ENCODE peak calls at places on chromosomes 13 and 19, in seven cellular contexts. M, T, Z, B, V, O and Y are unnamed samples.

GRCh38 chr19:55312621-55313117 is 12.5 kb downstream of the TMEM150B start:
- DNase-seq in T (no peak), Z (no peak), B (no peak), M (no peak), O (no peak), V (no peak), Y (peak)

GRCh38 chr13:100399455-100399854 is 189.1 kb downstream of the GGACT start:
- DNase-seq in Z (no peak), T (no peak), B (no peak), V (no peak), O (no peak), M (no peak), Y (no peak)

GRCh38 chr19:33785795-33786194 is 10.9 kb upstream of the KCTD15 start:
- DNase-seq in B (no peak), O (no peak), T (no peak), M (no peak), V (no peak), Z (peak), Y (peak)

GRCh38 chr13:85549819-85550218 is 249.4 kb downstream of the SLITRK6 start:
- DNase-seq in M (no peak), B (no peak), Z (no peak), O (no peak), V (no peak), T (no peak), Y (no peak)

GRCh38 chr19:32773126-32773525 is 53.6 kb downstream of the TDRD12 start:
- DNase-seq in Z (no peak), M (no peak), T (no peak), V (no peak), O (no peak), B (no peak), Y (no peak)

GRCh38 chr13:113917523-113918371 is 53.9 kb upstream of the GAS6 start:
- DNase-seq in M (no peak), V (no peak), B (peak), T (peak), O (no peak), Z (no peak), Y (no peak)

GRCh38 chr19:3370214-3370720 is 3.9 kb downstream of the NFIC start:
- DNase-seq in Z (no peak), M (no peak), V (no peak), T (no peak), B (no peak), O (no peak), Y (peak)

GRCh38 chr13:37202264-37202663 is 96.8 kb upstream of the CSNK1A1L start:
- DNase-seq in V (no peak), T (no peak), M (no peak), B (no peak), Z (no peak), O (no peak), Y (peak)

GRCh38 chr19:8116437-8117293 is 32.7 kb downstream of the FBN3 start:
- DNase-seq in O (no peak), T (no peak), B (no peak), V (peak), Z (no peak), M (no peak), Y (peak)

GRCh38 chr19:16428372-16429036 is 43.3 kb downstream of the EPS15L1 start:
- DNase-seq in M (no peak), T (no peak), V (no peak), Z (no peak), O (no peak), B (no peak), Y (peak)

GRCh38 chr13:112444416-112445399 is 68.6 kb downstream of the SPACA7 start:
- DNase-seq in V (no peak), M (no peak), Z (no peak), O (no peak), T (peak), B (no peak), Y (peak)

GRCh38 chr13:114025432-114026127 is 51.7 kb upstream of the C13orf46 start:
- DNase-seq in Z (peak), B (no peak), M (no peak), O (peak), V (no peak), T (no peak), Y (no peak)

GRCh38 chr19:44212865-44213346 is 574 bp downstream of the ZNF227 start:
- DNase-seq in Z (peak), T (peak), O (no peak), B (no peak), V (peak), M (no peak), Y (peak)

GRCh38 chr13:40221460-40222201 is 444.8 kb downstream of the FOXO1 start:
- DNase-seq in M (no peak), B (no peak), O (no peak), V (peak), Z (peak), T (no peak), Y (no peak)

GRCh38 chr13:50403311-50403710 is 388.1 kb downstream of the KCNRG start:
- DNase-seq in Z (no peak), B (no peak), O (no peak), T (no peak), V (no peak), M (no peak), Y (no peak)

GRCh38 chr13:48068036-48068435 is 26.9 kb downstream of the MED4 start:
- DNase-seq in T (no peak), Z (no peak), B (no peak), V (no peak), O (no peak), M (no peak), Y (no peak)

GRCh38 chr19:30664358-30665058 is 292.3 kb downstream of the ZNF536 start:
- DNase-seq in M (no peak), V (no peak), B (no peak), T (no peak), Z (peak), O (peak), Y (no peak)

GRCh38 chr13:27372896-27373295 is 51.5 kb upstream of the GTF3A start:
- DNase-seq in Z (no peak), O (peak), B (peak), M (no peak), T (peak), V (no peak), Y (no peak)
- TF ChIP-seq CTCF in Z (no peak), O (no peak), B (peak), M (no peak), T (no peak), V (no peak), Y (no peak)

DNA sequence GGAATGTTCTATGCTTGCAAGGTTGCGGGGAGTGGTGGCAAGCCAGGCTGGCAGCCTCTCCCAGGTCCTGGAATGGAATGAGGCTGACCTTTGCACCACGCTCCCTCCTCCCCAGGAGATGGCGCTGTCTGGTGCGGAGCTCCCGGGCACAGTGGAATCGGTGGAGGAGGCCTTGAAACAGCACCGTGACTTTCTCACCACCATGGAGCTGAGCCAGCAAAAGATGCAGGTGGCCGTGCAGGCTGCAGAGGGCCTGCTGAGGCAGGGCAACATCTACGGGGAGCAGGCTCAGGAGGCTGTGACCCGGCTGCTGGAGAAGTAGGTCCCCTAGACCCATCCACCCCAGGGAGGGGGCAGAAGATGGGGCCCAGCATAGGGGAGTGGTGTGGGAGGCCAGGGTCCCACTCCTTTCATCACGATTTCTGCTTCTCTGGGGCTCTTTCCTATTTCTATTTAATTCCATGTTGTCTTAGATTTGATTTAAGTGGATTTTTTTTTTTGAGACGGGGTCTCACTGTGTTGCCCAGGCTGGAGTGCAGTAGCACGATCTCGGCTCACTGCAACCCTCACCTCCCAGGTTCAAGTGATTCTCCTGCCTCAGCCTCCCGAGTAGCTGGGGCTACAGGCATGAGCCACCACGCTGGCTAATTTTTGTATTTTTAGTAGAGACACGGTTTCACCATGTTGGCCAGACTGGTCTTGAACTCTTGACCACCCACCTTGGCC is 53.2 kb upstream of the SHKBP1 start:
- DNase-seq in O (peak), Z (peak), M (peak), B (peak), V (peak), T (peak), Y (peak)
- TF ChIP-seq CTCF in O (peak), Z (peak), M (peak), B (peak), V (peak), T (peak), Y (peak)

GRCh38 chr19:39407394-39407643 is 672 bp downstream of the ZFP36 start:
- DNase-seq in B (no peak), M (no peak), V (no peak), T (peak), Z (no peak), O (no peak), Y (no peak)

GRCh38 chr19:39407644-39408391 is 1.2 kb downstream of the ZFP36 start:
- DNase-seq in Z (peak), T (peak), M (no peak), B (no peak), V (peak), O (no peak), Y (peak)

GRCh38 chr19:39405930-39406655 is 554 bp upstream of the ZFP36 start:
- DNase-seq in O (no peak), B (no peak), Z (no peak), M (no peak), V (peak), T (peak), Y (no peak)

GRCh38 chr19:39405261-39405912 is 1.3 kb upstream of the ZFP36 start:
- DNase-seq in T (no peak), V (no peak), Z (no peak), O (no peak), B (no peak), M (no peak), Y (peak)

DNA sequence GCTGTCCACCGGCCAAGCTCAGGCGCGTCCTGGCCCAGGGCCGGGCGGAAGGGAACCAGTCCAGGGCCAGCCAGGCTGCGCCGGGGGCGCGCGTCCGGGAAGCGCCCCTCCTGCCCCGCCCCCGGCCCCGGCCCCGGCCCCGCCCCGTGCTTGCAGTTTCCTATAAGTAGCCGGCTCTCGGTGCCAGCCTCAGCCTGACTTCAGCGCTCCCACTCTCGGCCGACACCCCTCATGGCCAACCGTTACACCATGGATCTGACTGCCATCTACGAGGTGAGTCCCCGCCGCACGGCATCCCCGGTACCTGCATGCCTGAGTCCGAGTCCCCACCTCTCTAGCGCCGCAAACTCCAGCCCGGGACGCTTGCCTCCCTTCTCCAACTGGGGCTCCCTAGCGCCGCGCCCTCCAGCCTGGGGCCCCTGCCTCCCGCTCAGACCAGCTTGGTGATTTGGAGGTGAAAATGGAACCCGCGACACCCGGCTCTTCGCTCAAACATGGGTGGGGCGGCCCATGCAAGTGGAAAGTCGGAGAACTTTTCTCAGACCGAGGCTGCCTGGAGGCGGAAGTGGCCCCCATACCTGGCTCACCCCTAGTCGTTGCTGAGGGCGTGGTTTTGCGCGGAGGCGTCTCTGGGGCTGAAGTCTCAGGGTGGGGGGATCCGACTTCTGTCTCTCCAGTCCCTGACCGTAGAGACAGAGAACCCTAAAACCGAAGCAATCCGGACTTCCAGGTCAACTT is at the start of gene ZFP36:
- DNase-seq in T (peak), V (peak), B (peak), O (peak), M (peak), Z (peak), Y (peak)
- TF ChIP-seq CTCF in T (no peak), V (peak), B (peak), O (no peak), M (no peak), Z (no peak), Y (no peak)

DNA sequence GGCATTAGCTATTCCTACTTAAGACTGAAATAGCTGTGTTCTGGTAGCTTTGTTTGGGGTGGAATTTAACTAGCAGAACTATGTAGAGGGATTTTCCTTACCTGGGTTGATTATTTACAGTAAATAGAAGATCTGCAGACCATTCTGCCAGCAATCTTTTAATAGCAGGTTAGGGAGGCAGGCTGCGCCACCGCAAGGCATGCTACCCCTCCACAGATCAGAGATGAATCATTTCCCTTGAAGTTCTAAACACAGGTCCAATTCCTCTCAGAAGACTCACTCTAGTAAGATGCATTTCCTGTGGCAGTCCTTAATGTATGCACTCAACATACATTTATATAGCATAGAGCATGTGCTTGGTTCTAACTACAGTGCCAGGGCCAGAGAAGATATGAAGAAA is 109.0 kb downstream of the TNFRSF19 start:
- DNase-seq in M (no peak), T (no peak), B (no peak), Z (peak), O (no peak), V (no peak), Y (peak)
- TF ChIP-seq CTCF in M (no peak), T (no peak), B (no peak), Z (no peak), O (no peak), V (no peak), Y (no peak)

GRCh38 chr13:32415019-32415418 is 12.9 kb downstream of the N4BP2L1 start:
- DNase-seq in T (peak), Z (peak), O (no peak), M (peak), V (peak), B (no peak), Y (no peak)
- TF ChIP-seq CTCF in T (peak), Z (peak), O (peak), M (peak), V (peak), B (peak), Y (peak)